ENCODE peak calls at places on chromosome 6, in nine cellular contexts. A is Peyer's patch; E is DND-41; C is SK-N-SH; P is pancreas; U is tibial artery; L is H9; Q is lung; O is CD8-positive, alpha-beta T cell. I is an unnamed sample. For H3K4me1, the result is how much of the 10 kb centered on the place peaks cover.

GRCh38 chr6:1756472-1757129 is 146.9 kb downstream of the FOXC1 start:
- DNase-seq in A (no peak), E (no peak), C (no peak), P (no peak), U (no peak), L (no peak), Q (no peak), O (no peak), I (no peak)

GRCh38 chr6:65922049-65922448 is 215.0 kb upstream of the EYS start:
- DNase-seq in A (no peak), E (no peak), C (no peak), P (no peak), U (no peak), L (no peak), Q (no peak), O (no peak), I (no peak)

GRCh38 chr6:2230659-2231277 is 14.6 kb downstream of the GMDS start:
- DNase-seq in A (no peak), E (no peak), C (no peak), P (no peak), U (no peak), L (no peak), Q (no peak), O (no peak), I (no peak)

GRCh38 chr6:28402197-28402596 is 2.6 kb upstream of the ZSCAN12 start:
- DNase-seq in A (no peak), E (no peak), C (no peak), P (no peak), U (no peak), L (no peak), Q (no peak), O (no peak), I (no peak)

GRCh38 chr6:128068110-128068460 is 167.2 kb upstream of the THEMIS start:
- DNase-seq in A (no peak), E (no peak), C (no peak), P (no peak), U (no peak), L (peak), Q (no peak), O (no peak), I (peak)

GRCh38 chr6:169961772-169962561 is 210.5 kb downstream of the ERMARD start:
- DNase-seq in A (peak), E (no peak), C (peak), P (peak), U (peak), L (peak), Q (no peak), O (peak), I (no peak)

GRCh38 chr6:134669531-134669930 is 280.4 kb downstream of the ALDH8A1 start:
- DNase-seq in A (no peak), E (no peak), C (no peak), P (no peak), U (no peak), L (no peak), Q (no peak), O (no peak), I (no peak)

GRCh38 chr6:19492631-19493030 is 344.5 kb upstream of the ID4 start:
- DNase-seq in A (no peak), E (no peak), C (no peak), P (no peak), U (no peak), L (no peak), Q (no peak), O (no peak), I (peak)

GRCh38 chr6:122692175-122692598 is 82.0 kb downstream of the PKIB start:
- DNase-seq in A (no peak), E (no peak), C (no peak), P (no peak), U (no peak), L (no peak), Q (no peak), O (no peak), I (no peak)

GRCh38 chr6:19719691-19720127 is 117.5 kb upstream of the ID4 start:
- DNase-seq in A (no peak), E (no peak), C (peak), P (no peak), U (no peak), L (peak), Q (no peak), O (no peak), I (peak)

GRCh38 chr6:4362306-4362705 is 226.9 kb upstream of the ECI2 start:
- DNase-seq in A (no peak), E (no peak), C (no peak), P (no peak), U (no peak), L (no peak), Q (no peak), O (no peak), I (no peak)

GRCh38 chr6:117018771-117019170 is 141.7 kb downstream of the RFX6 start:
- DNase-seq in A (no peak), E (no peak), C (no peak), P (no peak), U (no peak), L (no peak), Q (no peak), O (no peak), I (no peak)

GRCh38 chr6:129498950-129499870 is 210.8 kb downstream of the ARHGAP18 start:
- DNase-seq in A (no peak), E (no peak), C (peak), P (no peak), U (no peak), L (no peak), Q (no peak), O (no peak), I (peak)

GRCh38 chr6:30752164-30752927 is 8.0 kb upstream of the IER3 start:
- DNase-seq in A (peak), E (no peak), C (peak), P (peak), U (peak), L (no peak), Q (peak), O (no peak), I (peak)

DNA sequence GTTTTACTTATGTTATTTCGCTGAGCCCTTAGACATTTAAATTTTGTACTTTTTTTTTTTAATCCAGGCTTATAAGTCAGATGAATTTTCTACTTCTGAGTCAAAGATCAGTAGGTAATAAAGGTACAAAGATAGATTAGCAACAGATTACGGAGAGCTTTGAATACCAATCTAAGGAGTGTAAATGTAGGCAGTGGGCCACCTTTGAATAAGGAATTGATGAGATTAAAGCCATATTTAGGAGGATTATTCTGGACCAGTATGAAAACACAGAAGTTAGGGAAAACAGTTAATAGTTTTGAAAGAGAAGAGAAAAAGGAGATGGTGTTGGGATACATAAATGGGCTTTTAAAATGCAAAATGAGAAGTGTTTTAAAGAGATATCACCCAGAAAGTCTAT is 117.6 kb downstream of the SLC16A10 start:
- DNase-seq in A (no peak), E (no peak), C (no peak), P (no peak), U (no peak), L (no peak), Q (no peak), O (no peak), I (no peak)
- H3K4me1 ChIP-seq in A (under half), E (under half), C (under half), P (under half), U (under half), L (under half), Q (under half), O (under half), I (under half)

DNA sequence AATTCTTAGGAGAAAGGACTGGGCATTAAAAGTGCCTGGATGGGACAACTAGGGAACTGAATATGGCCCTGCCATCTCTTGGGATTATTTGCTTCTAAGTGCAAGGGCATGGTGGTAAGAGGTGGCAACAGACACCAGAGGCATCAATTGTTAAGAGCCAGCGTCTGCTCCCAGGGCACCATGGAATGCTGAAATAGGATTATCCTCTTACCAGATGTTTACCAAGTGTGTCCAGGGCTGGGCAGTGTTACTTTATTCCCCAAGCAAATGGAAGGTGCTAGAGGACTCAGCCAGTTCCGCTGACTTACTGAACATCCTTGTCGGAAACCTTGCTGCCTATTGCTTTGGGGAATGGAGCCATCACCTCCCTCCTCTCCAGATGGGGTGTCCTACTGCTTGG is 273.6 kb upstream of the SUPT3H start:
- DNase-seq in A (no peak), E (no peak), C (no peak), P (no peak), U (no peak), L (no peak), Q (no peak), O (no peak), I (no peak)
- H3K4me1 ChIP-seq in A (under half), E (under half), C (under half), P (under half), U (under half), L (under half), Q (under half), O (under half), I (under half)

GRCh38 chr6:42220754-42221153 is 3.1 kb upstream of the MRPS10 start:
- DNase-seq in A (no peak), E (no peak), C (no peak), P (no peak), U (no peak), L (no peak), Q (no peak), O (no peak), I (no peak)
- H3K4me1 ChIP-seq in A (under half), E (under half), C (under half), P (under half), U (under half), L (under half), Q (under half), O (under half), I (under half)

GRCh38 chr6:45952546-45952945 is 63.1 kb downstream of the CLIC5 start:
- DNase-seq in A (no peak), E (no peak), C (no peak), P (no peak), U (no peak), L (no peak), Q (no peak), O (no peak), I (no peak)

GRCh38 chr6:45959534-45960195 is 56.0 kb downstream of the CLIC5 start:
- DNase-seq in A (no peak), E (no peak), C (no peak), P (no peak), U (no peak), L (no peak), Q (no peak), O (no peak), I (peak)

GRCh38 chr6:45955597-45955996 is 60.1 kb downstream of the CLIC5 start:
- DNase-seq in A (no peak), E (no peak), C (no peak), P (no peak), U (no peak), L (no peak), Q (no peak), O (no peak), I (no peak)

GRCh38 chr6:45956176-45956575 is 59.5 kb downstream of the CLIC5 start:
- DNase-seq in A (no peak), E (no peak), C (no peak), P (no peak), U (no peak), L (no peak), Q (no peak), O (no peak), I (no peak)

GRCh38 chr6:45956663-45957062 is 59.0 kb downstream of the CLIC5 start:
- DNase-seq in A (no peak), E (no peak), C (no peak), P (no peak), U (no peak), L (no peak), Q (no peak), O (no peak), I (no peak)
- H3K4me1 ChIP-seq in A (under half), E (under half), C (under half), P (under half), U (under half), L (under half), Q (under half), O (under half), I (under half)

DNA sequence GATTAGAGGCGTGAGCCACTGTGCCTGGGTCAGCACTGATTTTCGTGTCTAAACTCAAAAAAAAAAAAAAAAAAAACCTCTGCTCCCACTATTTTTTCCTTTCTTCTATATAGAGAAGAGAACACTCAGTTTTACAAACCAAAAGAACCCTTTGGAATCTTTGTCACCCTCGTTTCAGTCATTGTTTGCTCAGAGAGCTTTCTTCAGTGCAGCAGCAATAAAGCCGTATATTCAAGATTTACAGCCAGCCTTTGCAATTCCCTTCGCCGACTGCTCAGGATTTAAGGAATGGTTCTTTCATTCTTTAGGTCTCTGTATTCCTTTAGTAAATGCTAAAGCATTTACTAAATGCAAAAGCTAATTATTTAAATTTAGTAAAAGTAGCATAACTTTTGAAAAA is 20.1 kb downstream of the RIOK1 start:
- DNase-seq in A (no peak), E (no peak), C (no peak), P (no peak), U (no peak), L (no peak), Q (no peak), O (no peak), I (no peak)
- H3K4me1 ChIP-seq in A (under half), E (under half), C (under half), P (under half), U (under half), L (under half), Q (under half), O (under half), I (under half)

GRCh38 chr6:125818659-125819297 is 28.0 kb downstream of the NCOA7 start:
- DNase-seq in A (no peak), E (no peak), C (no peak), P (no peak), U (no peak), L (no peak), Q (no peak), O (no peak), I (peak)

GRCh38 chr6:125818225-125818657 is 27.5 kb downstream of the NCOA7 start:
- DNase-seq in A (no peak), E (no peak), C (no peak), P (no peak), U (no peak), L (no peak), Q (no peak), O (no peak), I (peak)

GRCh38 chr6:125812394-125813231 is 21.9 kb downstream of the NCOA7 start:
- DNase-seq in A (no peak), E (no peak), C (no peak), P (no peak), U (no peak), L (no peak), Q (no peak), O (no peak), I (peak)

GRCh38 chr6:125816828-125817280 is 26.1 kb downstream of the NCOA7 start:
- DNase-seq in A (no peak), E (no peak), C (no peak), P (no peak), U (no peak), L (no peak), Q (no peak), O (no peak), I (no peak)

GRCh38 chr6:125815050-125815910 is 24.5 kb downstream of the NCOA7 start:
- DNase-seq in A (no peak), E (no peak), C (no peak), P (no peak), U (no peak), L (no peak), Q (no peak), O (no peak), I (no peak)
- H3K4me1 ChIP-seq in A (under half), E (under half), C (under half), P (under half), U (under half), L (under half), Q (under half), O (under half), I (half or more)

GRCh38 chr6:13375360-13375878 is 47.1 kb upstream of the TBC1D7 start:
- DNase-seq in A (no peak), E (no peak), C (no peak), P (no peak), U (no peak), L (no peak), Q (no peak), O (no peak), I (no peak)

GRCh38 chr6:13372688-13373487 is 44.6 kb upstream of the TBC1D7 start:
- DNase-seq in A (no peak), E (no peak), C (no peak), P (no peak), U (no peak), L (no peak), Q (no peak), O (no peak), I (no peak)

GRCh38 chr6:13371421-13372072 is 43.2 kb upstream of the TBC1D7 start:
- DNase-seq in A (no peak), E (no peak), C (peak), P (no peak), U (peak), L (no peak), Q (no peak), O (no peak), I (peak)

GRCh38 chr6:13373919-13374318 is 45.6 kb upstream of the TBC1D7 start:
- DNase-seq in A (no peak), E (no peak), C (no peak), P (no peak), U (no peak), L (no peak), Q (no peak), O (no peak), I (no peak)

GRCh38 chr6:13373488-13373886 is 45.1 kb upstream of the TBC1D7 start:
- DNase-seq in A (no peak), E (no peak), C (no peak), P (no peak), U (no peak), L (no peak), Q (no peak), O (no peak), I (no peak)
- H3K4me1 ChIP-seq in A (under half), E (under half), C (under half), P (under half), U (under half), L (under half), Q (under half), O (under half), I (under half)

DNA sequence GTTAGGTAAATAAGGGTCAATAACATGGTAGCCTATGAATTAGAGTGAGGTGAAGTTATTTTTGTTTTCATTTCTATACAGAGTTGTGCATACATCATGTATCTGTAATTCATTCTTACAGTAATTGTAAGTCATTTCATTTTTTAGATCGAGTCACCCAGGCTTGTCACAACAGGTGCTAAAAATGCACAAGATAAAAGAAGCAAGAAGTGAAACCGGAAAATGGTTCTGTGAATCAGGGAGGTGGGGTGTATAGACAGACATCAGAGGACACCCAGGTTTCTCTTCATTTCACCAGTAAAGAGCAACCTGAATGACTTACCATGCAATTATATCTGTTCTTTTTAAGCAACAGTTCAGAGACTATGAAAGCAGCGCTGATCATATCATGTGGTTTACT is 27.6 kb upstream of the TBC1D7 start:
- DNase-seq in A (no peak), E (peak), C (no peak), P (no peak), U (no peak), L (no peak), Q (no peak), O (peak), I (no peak)
- H3K4me1 ChIP-seq in A (under half), E (under half), C (under half), P (under half), U (under half), L (under half), Q (under half), O (under half), I (under half)

DNA sequence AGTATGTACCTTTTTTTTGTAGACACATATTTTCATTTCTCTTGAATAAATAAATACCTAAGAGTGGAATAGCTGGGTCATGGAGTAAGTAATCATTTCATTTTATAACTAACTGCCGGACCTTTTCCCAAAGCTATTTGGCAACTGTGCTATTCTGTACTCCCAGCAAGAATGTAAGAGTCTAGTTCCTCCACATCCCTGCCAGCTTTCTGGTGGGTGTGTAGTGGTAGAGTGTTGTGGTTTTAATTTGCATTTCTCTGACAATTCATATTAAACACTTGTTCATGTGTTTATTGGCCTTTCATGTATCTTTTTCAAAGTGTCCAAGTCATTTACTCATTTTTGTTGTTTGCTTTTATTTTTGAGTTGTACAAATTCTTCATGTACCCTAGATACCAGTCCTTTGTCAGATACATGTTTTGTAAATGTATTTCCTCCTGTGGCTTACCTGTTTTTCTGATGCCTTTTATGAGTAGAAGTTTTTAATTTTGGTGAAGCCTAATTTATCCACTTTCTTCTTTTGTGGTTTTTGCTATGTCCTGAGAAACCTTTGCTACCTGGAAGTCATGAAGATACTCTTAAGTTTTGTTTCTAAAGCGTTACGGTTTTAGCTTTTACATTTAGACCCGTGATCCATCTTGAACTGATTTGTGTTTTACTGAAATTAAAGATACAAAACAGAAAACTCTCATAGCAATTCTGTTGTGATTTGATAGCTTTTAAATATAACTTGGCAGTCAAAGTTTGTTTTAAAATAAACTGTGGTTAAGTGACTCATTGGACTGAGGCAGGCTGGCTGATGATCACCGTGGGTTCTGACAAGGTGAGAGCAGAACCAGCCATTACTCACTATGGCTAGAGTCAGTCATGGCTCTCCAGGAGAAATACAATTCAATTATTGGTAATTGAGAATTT is 7.9 kb downstream of the MYLIP start:
- DNase-seq in A (no peak), E (no peak), C (no peak), P (no peak), U (no peak), L (no peak), Q (no peak), O (peak), I (peak)
- H3K4me1 ChIP-seq in A (under half), E (under half), C (under half), P (half or more), U (under half), L (under half), Q (under half), O (half or more), I (half or more)